ENCODE peak calls at places on chromosomes 11 and 22, in seven cellular contexts. Z, Y, P, H, W, O and J are unnamed samples.
A peak's percentile ranks its signal among the peaks of the same experiment; 100 is the strongest.

GRCh38 chr11:44886765-44887164 is 63.9 kb downstream of the TP53I11 start:
- DNase-seq in Z (no peak), Y (no peak), P (no peak), H (no peak), W (no peak), O (peak; percentile 71), J (peak; percentile 28)

GRCh38 chr11:62552931-62553838 is 6.6 kb upstream of the AHNAK start:
- DNase-seq in Z (peak; percentile 77), Y (peak; percentile 90), P (peak; percentile 85), H (peak; percentile 82), W (peak; percentile 88), O (peak; percentile 93), J (peak; percentile 80)

GRCh38 chr11:33044281-33044680 is 4.9 kb downstream of the TCP11L1 start:
- DNase-seq in Z (no peak), Y (no peak), P (no peak), H (no peak), W (no peak), O (no peak), J (no peak)

GRCh38 chr11:93169950-93170561 is 27.7 kb downstream of the SLC36A4 start:
- DNase-seq in Z (peak; percentile 3), Y (no peak), P (no peak), H (no peak), W (no peak), O (peak; percentile 43), J (no peak)

GRCh38 chr22:30423959-30424380 is 1.6 kb upstream of the MTFP1 start:
- DNase-seq in Z (peak; percentile 98), Y (peak; percentile 100), P (peak; percentile 99), H (peak; percentile 98), W (peak; percentile 99), O (peak; percentile 100), J (peak; percentile 99)

GRCh38 chr11:34509336-34509902 is 4.2 kb downstream of the ELF5 start:
- DNase-seq in Z (no peak), Y (no peak), P (no peak), H (no peak), W (no peak), O (no peak), J (no peak)

GRCh38 chr11:4539603-4540219 is 5.3 kb upstream of the OR52M1 start:
- DNase-seq in Z (no peak), Y (peak; percentile 64), P (peak; percentile 24), H (peak; percentile 8), W (peak; percentile 20), O (peak; percentile 48), J (peak; percentile 8)

GRCh38 chr11:36258730-36259360 is 30.4 kb downstream of the COMMD9 start:
- DNase-seq in Z (peak; percentile 36), Y (peak; percentile 55), P (peak; percentile 44), H (peak; percentile 25), W (peak; percentile 49), O (peak; percentile 89), J (peak; percentile 39)

GRCh38 chr11:90803366-90803765 is 580.5 kb upstream of the CHORDC1 start:
- DNase-seq in Z (no peak), Y (no peak), P (no peak), H (no peak), W (no peak), O (no peak), J (no peak)

GRCh38 chr11:128569291-128569690 is 18.1 kb downstream of the ETS1 start:
- DNase-seq in Z (no peak), Y (no peak), P (no peak), H (no peak), W (no peak), O (no peak), J (no peak)
- H3K4me3 ChIP-seq in Z (no peak overlapping the region), Y (no peak overlapping the region), P (no peak overlapping the region), H (no peak overlapping the region), W (no peak overlapping the region), O (no peak overlapping the region), J (no peak overlapping the region)

GRCh38 chr22:27032121-27032761 is 374.9 kb downstream of the MIAT start:
- DNase-seq in Z (no peak), Y (peak; percentile 37), P (no peak), H (peak; percentile 37), W (peak; percentile 21), O (peak; percentile 4), J (no peak)
- TF ChIP-seq CTCF in Z (peak; percentile 15), Y (no peak), P (no peak), H (no peak), W (no peak), O (peak; percentile 37), J (peak; percentile 27)

GRCh38 chr22:37953062-37953436 is 352 bp downstream of the C22orf23 start:
- DNase-seq in Z (no peak), Y (no peak), P (peak; percentile 18), H (peak; percentile 15), W (peak; percentile 38), O (no peak), J (peak; percentile 10)
- H3K4me3 ChIP-seq in Z (peak overlapping the region; percentile 100), Y (peak overlapping the region; percentile 98), P (peak overlapping the region; percentile 85), H (peak overlapping the region; percentile 56), W (peak overlapping the region; percentile 99), O (peak overlapping the region; percentile 97), J (peak overlapping the region; percentile 94)

GRCh38 chr11:97269527-97269926 is 879.7 kb downstream of the JRKL start:
- DNase-seq in Z (no peak), Y (no peak), P (no peak), H (no peak), W (no peak), O (peak; percentile 6), J (no peak)
- TF ChIP-seq CTCF in Z (no peak), Y (no peak), P (no peak), H (no peak), W (peak; percentile 8), O (peak; percentile 12), J (no peak)

DNA sequence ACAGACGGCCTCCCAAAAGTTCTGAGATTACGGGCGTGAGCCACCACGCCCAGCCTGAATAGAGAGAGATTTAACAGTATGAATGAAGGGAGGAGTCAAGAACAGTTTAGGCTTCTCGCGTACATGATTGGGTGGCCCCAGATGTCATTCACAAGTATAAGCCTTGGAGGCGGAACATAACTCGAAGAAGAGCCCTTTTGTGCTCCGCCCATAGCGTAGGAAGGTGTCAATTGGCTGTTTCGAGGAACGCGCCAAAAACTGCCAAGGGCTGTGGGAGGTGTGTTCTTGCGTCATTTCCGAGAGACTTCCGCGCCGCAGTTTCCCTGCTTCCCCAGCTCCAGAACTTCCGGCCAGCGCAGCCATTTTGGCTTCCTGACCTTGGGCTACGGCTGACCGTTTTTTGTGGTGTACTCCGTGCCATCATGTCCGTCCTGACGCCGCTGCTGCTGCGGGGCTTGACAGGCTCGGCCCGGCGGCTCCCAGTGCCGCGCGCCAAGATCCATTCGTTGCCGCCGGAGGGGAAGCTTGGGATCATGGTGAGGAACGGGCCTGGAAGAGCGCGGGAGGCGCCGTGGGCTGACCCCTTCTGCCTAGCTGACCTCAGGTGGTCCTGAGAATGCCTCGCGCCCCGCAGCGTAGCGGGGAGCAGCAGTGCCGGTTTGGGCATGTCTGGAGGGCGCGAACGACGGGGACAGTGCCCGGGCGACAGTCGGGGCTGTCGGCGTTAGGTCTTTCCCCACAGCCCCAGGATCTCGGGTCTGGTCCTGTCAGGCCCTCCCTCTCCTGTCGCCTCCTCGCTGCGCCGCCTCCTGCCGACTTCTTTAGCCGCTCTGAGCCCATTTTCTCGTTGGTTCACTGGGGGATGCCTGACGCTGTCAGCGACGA is at the start of gene COX8A:
- DNase-seq in Z (peak; percentile 98), Y (peak; percentile 99), P (peak; percentile 99), H (peak; percentile 99), W (peak; percentile 96), O (peak; percentile 100), J (peak; percentile 99)
- H3K4me3 ChIP-seq in Z (peak within 1 kb of the TSS; percentile 98), Y (peak within 1 kb of the TSS; percentile 92), P (peak within 1 kb of the TSS; percentile 83), H (peak within 1 kb of the TSS; percentile 98), W (peak within 1 kb of the TSS; percentile 100), O (peak within 1 kb of the TSS; percentile 50), J (peak within 1 kb of the TSS; percentile 92)

DNA sequence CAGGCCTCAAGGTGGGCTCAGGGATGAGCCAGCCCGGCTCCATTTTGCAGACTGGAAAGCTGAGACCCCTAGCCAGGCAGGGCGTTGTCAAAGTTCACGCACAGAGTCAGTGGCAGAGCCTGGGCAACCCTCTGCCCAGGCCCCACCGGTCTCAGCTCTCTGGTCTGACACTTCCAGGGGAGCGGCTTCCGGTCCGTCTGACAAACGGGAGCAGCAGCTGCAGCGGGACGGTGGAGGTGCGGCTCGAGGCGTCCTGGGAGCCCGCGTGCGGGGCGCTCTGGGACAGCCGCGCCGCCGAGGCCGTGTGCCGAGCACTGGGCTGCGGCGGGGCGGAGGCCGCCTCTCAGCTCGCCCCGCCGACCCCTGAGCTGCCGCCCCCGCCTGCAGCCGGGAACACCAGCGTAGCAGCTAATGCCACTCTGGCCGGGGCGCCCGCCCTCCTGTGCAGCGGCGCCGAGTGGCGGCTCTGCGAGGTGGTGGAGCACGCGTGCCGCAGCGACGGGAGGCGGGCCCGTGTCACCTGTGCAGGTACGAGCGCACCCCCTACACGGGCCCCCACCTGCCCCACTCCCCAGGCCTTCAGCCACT is 36.0 kb downstream of the CD6 start:
- DNase-seq in Z (no peak), Y (no peak), P (no peak), H (peak; percentile 30), W (no peak), O (no peak), J (no peak)
- TF ChIP-seq CTCF in Z (no peak), Y (no peak), P (no peak), H (no peak), W (no peak), O (no peak), J (no peak)

DNA sequence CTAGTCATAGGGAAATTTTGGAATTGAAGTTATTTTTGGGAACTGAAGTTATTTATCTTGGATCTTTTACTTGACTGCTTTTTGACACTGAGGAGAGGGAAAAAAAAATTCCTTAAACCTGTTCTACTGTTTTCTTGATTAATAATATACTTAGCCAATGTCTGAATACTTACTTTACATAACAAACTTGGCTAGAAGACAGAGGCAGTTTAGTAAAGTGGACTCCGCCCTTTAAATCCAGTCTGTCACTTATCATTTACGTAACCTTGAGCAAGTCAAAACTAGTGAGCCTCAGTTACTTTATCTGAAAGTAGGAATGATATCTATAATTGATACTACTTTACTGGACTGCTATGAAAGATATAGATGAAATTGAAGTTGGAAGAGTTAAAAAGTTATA is 19.5 kb downstream of the CTSC start:
- DNase-seq in Z (no peak), Y (no peak), P (no peak), H (no peak), W (no peak), O (no peak), J (no peak)
- H3K4me3 ChIP-seq in Z (no peak overlapping the region), Y (no peak overlapping the region), P (no peak overlapping the region), H (no peak overlapping the region), W (no peak overlapping the region), O (no peak overlapping the region), J (no peak overlapping the region)

GRCh38 chr11:11010624-11011127 is 152.8 kb upstream of the ZBED5 start:
- DNase-seq in Z (no peak), Y (peak; percentile 57), P (peak; percentile 49), H (no peak), W (peak; percentile 21), O (no peak), J (no peak)
- TF ChIP-seq CTCF in Z (peak; percentile 42), Y (peak; percentile 22), P (peak; percentile 55), H (no peak), W (peak; percentile 30), O (peak; percentile 36), J (peak; percentile 44)